ENCODE peak calls at places on chromosome 14, in nine cellular contexts. D is CD8-positive, alpha-beta memory T cell; C is HEK293T; J is EL; Z is stimulated activated CD4-positive, alpha-beta T cell treated with anti-CD3 and anti-CD28 coated beads, Interleukin-4, amount 100 ng/mL, for 1 hour; Q is T-cell; A is WTC11; T is RPMI7951; L is activated CD8-positive, alpha-beta memory T cell treated with anti-CD3 and anti-CD28 coated beads, Interleukin-2, amount 50 U/mL, for 48 hours. I is an unnamed sample.

GRCh38 chr14:20429801-20430669 is 5.9 kb downstream of the KLHL33 start:
- DNase-seq in D (peak; percentile 41), Z (no peak), T (no peak), J (no peak), Q (no peak), L (no peak), C (no peak), A (no peak), I (no peak)

GRCh38 chr14:40218282-40218941 is 786.2 kb upstream of the FBXO33 start:
- DNase-seq in A (no peak), L (no peak), D (no peak), J (no peak), Q (no peak), T (no peak), C (no peak), Z (no peak), I (no peak)

GRCh38 chr14:35425850-35426249 is 21.3 kb upstream of the NFKBIA start:
- DNase-seq in D (no peak), Q (no peak), T (no peak), L (no peak), J (no peak), A (no peak), Z (no peak), C (no peak), I (no peak)

GRCh38 chr14:85714046-85714445 is 184.1 kb downstream of the FLRT2 start:
- DNase-seq in L (no peak), J (no peak), A (no peak), C (no peak), D (no peak), Q (no peak), Z (no peak), T (no peak), I (no peak)

GRCh38 chr14:88706425-88706824 is 86.3 kb downstream of the EML5 start:
- DNase-seq in C (no peak), D (no peak), J (peak; percentile 20), Q (no peak), L (no peak), Z (no peak), T (peak; percentile 13), A (no peak), I (no peak)

GRCh38 chr14:59454131-59454530 is 11.0 kb downstream of the GPR135 start:
- DNase-seq in D (no peak), Z (no peak), J (peak; percentile 92), A (no peak), C (no peak), L (no peak), Q (no peak), T (peak; percentile 87), I (no peak)

GRCh38 chr14:101364503-101365328 is 196.6 kb upstream of the DIO3 start:
- DNase-seq in D (no peak), Q (no peak), T (no peak), J (no peak), A (no peak), Z (no peak), C (no peak), L (no peak), I (peak; percentile 95)

GRCh38 chr14:99212199-99212598 is 59.8 kb downstream of the BCL11B start:
- DNase-seq in L (no peak), C (no peak), D (no peak), Z (no peak), Q (no peak), A (no peak), T (no peak), J (no peak), I (no peak)

GRCh38 chr14:96287856-96288255 is 31.8 kb downstream of the BDKRB1 start:
- DNase-seq in J (no peak), L (no peak), A (no peak), C (no peak), Q (no peak), Z (no peak), D (no peak), T (no peak), I (no peak)

GRCh38 chr14:69475194-69475818 is 9.2 kb upstream of the PLEKHD1 start:
- DNase-seq in A (no peak), L (no peak), Z (no peak), T (peak; percentile 35), C (peak; percentile 53), Q (no peak), D (no peak), J (peak; percentile 18), I (peak; percentile 59)

GRCh38 chr14:41922014-41922413 is 315.3 kb downstream of the LRFN5 start:
- DNase-seq in L (no peak), C (no peak), Q (no peak), D (no peak), Z (no peak), A (no peak), J (no peak), T (no peak), I (no peak)

GRCh38 chr14:22824711-22825359 is 4.9 kb upstream of the MRPL52 start:
- DNase-seq in Q (no peak), Z (no peak), A (no peak), C (no peak), D (no peak), J (peak; percentile 94), T (peak; percentile 94), L (no peak), I (peak; percentile 81)

GRCh38 chr14:92726135-92726932 is 22.1 kb downstream of the LGMN start:
- DNase-seq in Q (peak; percentile 43), A (no peak), Z (peak; percentile 22), L (no peak), T (peak; percentile 84), J (peak; percentile 91), C (no peak), D (no peak), I (peak; percentile 92)

GRCh38 chr14:89630096-89630829 is 213.2 kb upstream of the FOXN3 start:
- DNase-seq in L (no peak), Z (no peak), J (peak; percentile 55), D (no peak), Q (no peak), C (no peak), T (peak; percentile 24), A (no peak), I (no peak)

GRCh38 chr14:104359301-104359968 is 220.1 kb upstream of the C14orf180 start:
- DNase-seq in Q (no peak), L (no peak), A (no peak), C (no peak), Z (no peak), D (no peak), T (no peak), J (no peak), I (peak; percentile 80)

GRCh38 chr14:100533647-100534485 is 53.4 kb downstream of the BEGAIN start:
- DNase-seq in Z (no peak), J (no peak), L (peak; percentile 48), D (no peak), T (peak; percentile 11), A (peak; percentile 9), C (no peak), Q (no peak), I (peak; percentile 80)